ENCODE peak calls at places on chromosomes 11 and 22, in nine cellular contexts. H is tibial nerve, P is PC-3, C is adrenal gland, R is A549, F is uterus, V is lower lobe of right lung, O is SK-N-SH, K is fibroblast of lung. I is an unnamed sample. For H3K4me1, the result is how much of the 10 kb centered on the place peaks cover.

GRCh38 chr11:46237248-46238077 is 40.0 kb upstream of the CREB3L1 start:
- DNase-seq in H (peak), P (peak), C (peak), R (peak), F (peak), V (peak), O (peak), K (peak), I (peak)

GRCh38 chr22:40183029-40183581 is 5.4 kb downstream of the TNRC6B start:
- DNase-seq in H (peak), P (peak), C (peak), R (no peak), F (no peak), V (no peak), O (no peak), K (peak), I (peak)

GRCh38 chr22:44133161-44133560 is 47.6 kb upstream of the PARVG start:
- DNase-seq in H (no peak), P (no peak), C (no peak), R (no peak), F (no peak), V (no peak), O (no peak), K (no peak), I (no peak)

GRCh38 chr11:129283141-129283540 is 91.0 kb upstream of the ARHGAP32 start:
- DNase-seq in H (no peak), P (peak), C (no peak), R (peak), F (no peak), V (no peak), O (no peak), K (no peak), I (peak)

GRCh38 chr11:27540051-27540450 is 33.5 kb upstream of the LIN7C start:
- DNase-seq in H (no peak), P (no peak), C (no peak), R (no peak), F (no peak), V (no peak), O (no peak), K (no peak), I (no peak)

GRCh38 chr22:37571258-37571991 is 8.5 kb downstream of the LGALS2 start:
- DNase-seq in H (no peak), P (peak), C (peak), R (peak), F (no peak), V (no peak), O (peak), K (no peak), I (peak)

GRCh38 chr22:30649430-30650007 is 13.9 kb downstream of the SLC35E4 start:
- DNase-seq in H (no peak), P (peak), C (peak), R (no peak), F (peak), V (no peak), O (no peak), K (peak), I (peak)

GRCh38 chr22:38751422-38752346 is 4.1 kb downstream of the SUN2 start:
- DNase-seq in H (no peak), P (no peak), C (peak), R (no peak), F (no peak), V (peak), O (no peak), K (no peak), I (no peak)

GRCh38 chr11:122668562-122669090 is 13.1 kb downstream of the UBASH3B start:
- DNase-seq in H (no peak), P (peak), C (no peak), R (peak), F (no peak), V (no peak), O (no peak), K (peak), I (no peak)

GRCh38 chr22:47783433-47784366 is 1021.2 kb downstream of the TBC1D22A start:
- DNase-seq in H (no peak), P (no peak), C (no peak), R (no peak), F (no peak), V (no peak), O (no peak), K (no peak), I (no peak)

GRCh38 chr11:44863231-44863630 is 87.5 kb downstream of the TP53I11 start:
- DNase-seq in H (no peak), P (no peak), C (no peak), R (no peak), F (no peak), V (no peak), O (no peak), K (no peak), I (no peak)

GRCh38 chr11:92226331-92227232 is 2.0 kb downstream of the FAT3 start:
- DNase-seq in H (no peak), P (no peak), C (no peak), R (no peak), F (no peak), V (no peak), O (peak), K (peak), I (peak)

GRCh38 chr11:127656266-127656879 is 655.8 kb upstream of the KIRREL3 start:
- DNase-seq in H (no peak), P (no peak), C (no peak), R (no peak), F (no peak), V (no peak), O (no peak), K (no peak), I (no peak)

GRCh38 chr22:46738642-46738960 is 549 bp upstream of the CERK start:
- DNase-seq in H (no peak), P (no peak), C (no peak), R (no peak), F (peak), V (no peak), O (no peak), K (no peak), I (no peak)

GRCh38 chr22:20319041-20319744 is 667 bp downstream of the DGCR6L start:
- DNase-seq in H (no peak), P (no peak), C (peak), R (no peak), F (peak), V (peak), O (peak), K (no peak), I (no peak)

GRCh38 chr11:122398167-122398566 is 257.4 kb upstream of the UBASH3B start:
- DNase-seq in H (no peak), P (no peak), C (peak), R (no peak), F (no peak), V (no peak), O (no peak), K (peak), I (no peak)

GRCh38 chr11:68379216-68379615 is 66.8 kb downstream of the LRP5 start:
- DNase-seq in H (no peak), P (no peak), C (no peak), R (no peak), F (no peak), V (no peak), O (no peak), K (no peak), I (no peak)

GRCh38 chr11:91850533-91851305 is 373.9 kb upstream of the FAT3 start:
- DNase-seq in H (no peak), P (no peak), C (no peak), R (no peak), F (no peak), V (no peak), O (no peak), K (no peak), I (no peak)

GRCh38 chr22:48210812-48211211 is 1448.4 kb downstream of the TBC1D22A start:
- DNase-seq in H (no peak), P (no peak), C (no peak), R (no peak), F (no peak), V (no peak), O (no peak), K (no peak), I (no peak)

GRCh38 chr22:49620003-49620556 is 207.6 kb downstream of the BRD1 start:
- DNase-seq in H (no peak), P (no peak), C (no peak), R (no peak), F (no peak), V (no peak), O (no peak), K (no peak), I (no peak)

GRCh38 chr11:120894207-120894989 is 129.5 kb upstream of the TBCEL start:
- DNase-seq in H (no peak), P (no peak), C (no peak), R (no peak), F (no peak), V (no peak), O (peak), K (no peak), I (no peak)

GRCh38 chr22:47561115-47561675 is 798.7 kb downstream of the TBC1D22A start:
- DNase-seq in H (no peak), P (no peak), C (no peak), R (no peak), F (no peak), V (no peak), O (no peak), K (no peak), I (no peak)

GRCh38 chr22:25334091-25334490 is 114.7 kb downstream of the CRYBB2 start:
- DNase-seq in H (no peak), P (peak), C (peak), R (peak), F (no peak), V (no peak), O (no peak), K (peak), I (peak)

GRCh38 chr11:120771551-120772060 is 252.3 kb upstream of the TBCEL start:
- DNase-seq in H (no peak), P (no peak), C (no peak), R (no peak), F (no peak), V (no peak), O (no peak), K (no peak), I (no peak)

GRCh38 chr11:88174627-88175003 is 628 bp downstream of the RAB38 start:
- DNase-seq in H (peak), P (peak), C (peak), R (peak), F (peak), V (peak), O (no peak), K (peak), I (peak)

GRCh38 chr22:21815357-21815756 is 52.1 kb downstream of the MAPK1 start:
- DNase-seq in H (no peak), P (no peak), C (no peak), R (no peak), F (no peak), V (no peak), O (no peak), K (no peak), I (no peak)
- H3K4me1 ChIP-seq in H (under half), P (under half), C (under half), R (under half), F (under half), V (half or more), O (under half), K (under half), I (under half)

DNA sequence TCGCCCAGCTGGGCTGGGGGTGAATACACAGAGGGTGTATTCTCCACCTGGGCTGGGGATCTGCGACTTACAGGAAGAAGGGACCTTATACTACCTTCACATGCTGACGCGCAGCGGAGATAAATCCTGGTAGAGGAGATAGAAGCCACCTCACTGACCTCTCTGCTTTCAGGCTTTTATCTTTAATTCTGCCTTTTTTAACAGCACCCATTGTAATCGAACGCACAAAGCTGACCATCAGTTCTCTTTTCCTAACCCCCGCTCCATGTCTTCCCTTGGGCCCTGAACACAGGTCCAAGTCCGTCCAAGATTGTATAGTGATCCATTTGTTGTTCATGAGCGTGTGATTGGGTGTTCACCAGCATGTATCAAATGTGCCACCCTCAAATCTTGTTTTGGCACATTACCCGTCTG is 664 bp upstream of the LAMTOR1 start:
- DNase-seq in H (no peak), P (no peak), C (no peak), R (no peak), F (no peak), V (no peak), O (no peak), K (no peak), I (no peak)
- TF ChIP-seq CTCF in H (no peak), P (no peak), C (peak), R (no peak), F (no peak), V (no peak), O (no peak), K (no peak), I (no peak)

GRCh38 chr22:28800308-28801041 is at the start of gene XBP1:
- DNase-seq in H (peak), P (peak), C (peak), R (peak), F (peak), V (peak), O (peak), K (peak), I (peak)
- H3K4me1 ChIP-seq in H (under half), P (under half), C (half or more), R (under half), F (under half), V (half or more), O (under half), K (under half), I (under half)

GRCh38 chr11:67288198-67288451 is 978 bp upstream of the ANKRD13D start:
- DNase-seq in H (no peak), P (no peak), C (no peak), R (no peak), F (no peak), V (no peak), O (no peak), K (no peak), I (no peak)

GRCh38 chr11:67285541-67286498 is 3.3 kb upstream of the ANKRD13D start:
- DNase-seq in H (no peak), P (no peak), C (no peak), R (no peak), F (no peak), V (peak), O (no peak), K (no peak), I (no peak)

GRCh38 chr11:67284811-67285540 is 4.1 kb upstream of the ANKRD13D start:
- DNase-seq in H (no peak), P (no peak), C (no peak), R (no peak), F (no peak), V (peak), O (no peak), K (no peak), I (no peak)

GRCh38 chr11:67287355-67288197 is 1.5 kb upstream of the ANKRD13D start:
- DNase-seq in H (no peak), P (no peak), C (no peak), R (no peak), F (no peak), V (peak), O (no peak), K (no peak), I (no peak)

GRCh38 chr11:67286621-67287333 is 2.3 kb upstream of the ANKRD13D start:
- DNase-seq in H (no peak), P (no peak), C (peak), R (no peak), F (no peak), V (peak), O (no peak), K (no peak), I (no peak)
- TF ChIP-seq CTCF in H (no peak), P (peak), C (no peak), R (no peak), F (no peak), V (no peak), O (no peak), K (no peak), I (no peak)

DNA sequence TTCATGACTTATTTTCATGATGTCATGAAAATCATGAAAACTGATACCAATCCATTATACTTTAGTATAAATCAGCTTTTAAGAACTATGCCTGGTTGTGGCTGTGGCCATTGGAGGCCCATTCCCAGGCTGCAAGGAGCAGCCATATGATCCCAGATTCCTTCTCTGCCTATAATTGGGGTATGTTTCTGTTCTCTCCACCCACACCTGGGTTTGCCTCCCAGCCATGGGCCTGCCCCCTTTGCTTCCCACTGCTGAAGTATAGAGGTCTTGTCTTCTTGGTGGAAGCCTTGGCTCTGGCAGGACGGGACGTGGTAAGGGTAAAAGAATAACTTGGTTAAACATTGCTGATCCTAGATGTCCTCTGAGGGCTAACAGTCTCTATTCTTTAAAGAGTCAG is 2.3 kb downstream of the MICAL2 start:
- DNase-seq in H (no peak), P (no peak), C (no peak), R (no peak), F (no peak), V (no peak), O (no peak), K (no peak), I (no peak)
- H3K4me1 ChIP-seq in H (under half), P (under half), C (under half), R (under half), F (under half), V (under half), O (under half), K (under half), I (under half)

DNA sequence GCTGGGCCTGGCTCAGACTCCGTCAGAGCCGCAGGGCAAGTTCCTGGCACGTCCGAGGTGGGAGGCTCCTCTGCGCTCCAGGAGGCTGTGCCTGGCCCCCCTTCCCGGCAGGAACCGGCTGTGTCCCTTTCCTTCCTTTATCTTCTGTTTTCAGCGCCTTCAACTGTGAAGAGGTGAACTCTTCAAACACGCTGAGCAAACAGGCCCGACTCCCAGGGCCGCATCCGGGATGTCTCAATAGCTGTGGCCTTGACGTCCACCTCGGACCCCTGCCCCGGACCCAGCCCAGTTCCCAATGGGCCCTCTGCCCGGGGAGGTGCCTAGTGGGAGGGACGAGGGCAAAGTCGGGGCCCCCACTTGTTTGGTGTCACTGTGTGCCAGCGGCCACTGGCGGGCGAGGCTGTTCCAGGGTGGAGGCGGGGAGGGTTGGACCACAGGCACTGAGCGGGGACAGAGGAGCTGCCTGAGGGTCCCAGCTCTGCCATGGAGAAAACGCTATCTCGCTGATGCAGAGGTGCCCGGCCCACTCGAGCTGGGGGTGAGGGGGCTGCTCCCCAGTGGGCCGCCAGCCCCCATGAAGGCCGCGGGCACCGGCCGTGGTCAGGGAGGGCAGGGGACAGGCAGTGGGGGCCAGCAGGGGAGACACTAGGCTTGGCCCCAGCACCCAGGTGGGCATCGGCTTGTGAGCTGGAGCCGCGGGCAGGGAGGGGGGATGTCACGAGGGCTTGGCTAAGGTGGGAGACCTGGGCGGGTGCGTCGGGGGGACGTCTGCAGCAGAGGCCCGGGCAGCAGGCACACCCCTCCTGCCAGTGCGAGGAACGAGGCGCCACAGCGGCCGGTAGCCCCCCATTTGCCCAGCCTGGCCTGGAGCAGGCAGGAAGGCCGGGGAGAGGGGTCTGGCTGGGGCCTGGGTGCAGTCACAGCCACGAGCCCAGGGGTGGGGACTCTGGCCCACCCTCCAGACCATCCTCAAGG is 2.7 kb upstream of the MUC5B start:
- DNase-seq in H (no peak), P (peak), C (peak), R (peak), F (no peak), V (peak), O (peak), K (no peak), I (no peak)
- TF ChIP-seq CTCF in H (no peak), P (no peak), C (no peak), R (no peak), F (no peak), V (no peak), O (no peak), K (no peak), I (no peak)

GRCh38 chr11:15109602-15110001 is 5.1 kb upstream of the INSC start:
- DNase-seq in H (no peak), P (no peak), C (no peak), R (no peak), F (no peak), V (no peak), O (no peak), K (no peak), I (no peak)
- H3K4me1 ChIP-seq in H (under half), P (under half), C (under half), R (under half), F (under half), V (under half), O (under half), K (under half), I (under half)

I was measured in hepatocyte.